ENCODE peak calls at places on chromosome 18, in eight cellular contexts. One of them, this sample, is unnamed.
A peak's percentile ranks its signal among the peaks of the same experiment; 100 is the strongest.

GRCh38 chr18:11995445-11996189 is 14.3 kb downstream of the IMPA2 start:
- DNase-seq in stimulated activated CD8-positive, alpha-beta memory T cell treated with anti-CD3 and anti-CD28 coated beads, Interleukin-12 subunit alpha, Interleukin-12 subunit beta, amount 100 ng/mL, for 4 hours: no peak
- DNase-seq in HCEC 1CT: peak; percentile 74
- DNase-seq in GOT3: no peak
- DNase-seq in activated naive CD4-positive, alpha-beta T cell: peak; percentile 44
- DNase-seq in dermis microvascular lymphatic vessel endothelial cell: peak; percentile 88
- DNase-seq in AG04450: peak; percentile 48
- DNase-seq in WERI-Rb-1: peak; percentile 73
- DNase-seq in this sample: no peak

GRCh38 chr18:13183790-13184189 is 34.8 kb upstream of the LDLRAD4 start:
- DNase-seq in stimulated activated CD8-positive, alpha-beta memory T cell treated with anti-CD3 and anti-CD28 coated beads, Interleukin-12 subunit alpha, Interleukin-12 subunit beta, amount 100 ng/mL, for 4 hours: no peak
- DNase-seq in HCEC 1CT: no peak
- DNase-seq in GOT3: no peak
- DNase-seq in activated naive CD4-positive, alpha-beta T cell: no peak
- DNase-seq in dermis microvascular lymphatic vessel endothelial cell: no peak
- DNase-seq in AG04450: no peak
- DNase-seq in WERI-Rb-1: no peak
- DNase-seq in this sample: no peak

GRCh38 chr18:57748770-57749603 is 54.1 kb downstream of the ATP8B1 start:
- DNase-seq in stimulated activated CD8-positive, alpha-beta memory T cell treated with anti-CD3 and anti-CD28 coated beads, Interleukin-12 subunit alpha, Interleukin-12 subunit beta, amount 100 ng/mL, for 4 hours: no peak
- DNase-seq in HCEC 1CT: peak; percentile 59
- DNase-seq in GOT3: no peak
- DNase-seq in activated naive CD4-positive, alpha-beta T cell: no peak
- DNase-seq in dermis microvascular lymphatic vessel endothelial cell: no peak
- DNase-seq in AG04450: no peak
- DNase-seq in WERI-Rb-1: no peak
- DNase-seq in this sample: no peak

GRCh38 chr18:58671941-58672565 is 788 bp downstream of the MALT1 start:
- DNase-seq in stimulated activated CD8-positive, alpha-beta memory T cell treated with anti-CD3 and anti-CD28 coated beads, Interleukin-12 subunit alpha, Interleukin-12 subunit beta, amount 100 ng/mL, for 4 hours: no peak
- DNase-seq in HCEC 1CT: peak; percentile 42
- DNase-seq in GOT3: no peak
- DNase-seq in activated naive CD4-positive, alpha-beta T cell: no peak
- DNase-seq in dermis microvascular lymphatic vessel endothelial cell: no peak
- DNase-seq in AG04450: no peak
- DNase-seq in WERI-Rb-1: no peak
- DNase-seq in this sample: no peak

GRCh38 chr18:58010265-58010664 is 33.8 kb upstream of the NEDD4L start:
- DNase-seq in stimulated activated CD8-positive, alpha-beta memory T cell treated with anti-CD3 and anti-CD28 coated beads, Interleukin-12 subunit alpha, Interleukin-12 subunit beta, amount 100 ng/mL, for 4 hours: no peak
- DNase-seq in HCEC 1CT: no peak
- DNase-seq in GOT3: no peak
- DNase-seq in activated naive CD4-positive, alpha-beta T cell: no peak
- DNase-seq in dermis microvascular lymphatic vessel endothelial cell: no peak
- DNase-seq in AG04450: no peak
- DNase-seq in WERI-Rb-1: no peak
- DNase-seq in this sample: no peak

GRCh38 chr18:30533716-30534115 is 508.8 kb downstream of the DSC3 start:
- DNase-seq in stimulated activated CD8-positive, alpha-beta memory T cell treated with anti-CD3 and anti-CD28 coated beads, Interleukin-12 subunit alpha, Interleukin-12 subunit beta, amount 100 ng/mL, for 4 hours: no peak
- DNase-seq in HCEC 1CT: no peak
- DNase-seq in GOT3: no peak
- DNase-seq in activated naive CD4-positive, alpha-beta T cell: no peak
- DNase-seq in dermis microvascular lymphatic vessel endothelial cell: no peak
- DNase-seq in AG04450: no peak
- DNase-seq in WERI-Rb-1: no peak
- DNase-seq in this sample: no peak

GRCh38 chr18:59884331-59884730 is 15.5 kb upstream of the PMAIP1 start:
- DNase-seq in stimulated activated CD8-positive, alpha-beta memory T cell treated with anti-CD3 and anti-CD28 coated beads, Interleukin-12 subunit alpha, Interleukin-12 subunit beta, amount 100 ng/mL, for 4 hours: no peak
- DNase-seq in HCEC 1CT: no peak
- DNase-seq in GOT3: no peak
- DNase-seq in activated naive CD4-positive, alpha-beta T cell: no peak
- DNase-seq in dermis microvascular lymphatic vessel endothelial cell: no peak
- DNase-seq in AG04450: no peak
- DNase-seq in WERI-Rb-1: no peak
- DNase-seq in this sample: no peak

GRCh38 chr18:75211002-75211621 is 515 bp downstream of the TSHZ1 start:
- DNase-seq in stimulated activated CD8-positive, alpha-beta memory T cell treated with anti-CD3 and anti-CD28 coated beads, Interleukin-12 subunit alpha, Interleukin-12 subunit beta, amount 100 ng/mL, for 4 hours: no peak
- DNase-seq in HCEC 1CT: peak; percentile 26
- DNase-seq in GOT3: no peak
- DNase-seq in activated naive CD4-positive, alpha-beta T cell: no peak
- DNase-seq in dermis microvascular lymphatic vessel endothelial cell: no peak
- DNase-seq in AG04450: no peak
- DNase-seq in WERI-Rb-1: no peak
- DNase-seq in this sample: no peak

GRCh38 chr18:57527479-57528237 is 58.8 kb downstream of the FECH start:
- DNase-seq in stimulated activated CD8-positive, alpha-beta memory T cell treated with anti-CD3 and anti-CD28 coated beads, Interleukin-12 subunit alpha, Interleukin-12 subunit beta, amount 100 ng/mL, for 4 hours: no peak
- DNase-seq in HCEC 1CT: no peak
- DNase-seq in GOT3: no peak
- DNase-seq in activated naive CD4-positive, alpha-beta T cell: peak; percentile 0
- DNase-seq in dermis microvascular lymphatic vessel endothelial cell: no peak
- DNase-seq in AG04450: no peak
- DNase-seq in WERI-Rb-1: peak; percentile 43
- DNase-seq in this sample: peak; percentile 5

GRCh38 chr18:46338213-46338612 is 234.0 kb downstream of the HAUS1 start:
- DNase-seq in stimulated activated CD8-positive, alpha-beta memory T cell treated with anti-CD3 and anti-CD28 coated beads, Interleukin-12 subunit alpha, Interleukin-12 subunit beta, amount 100 ng/mL, for 4 hours: no peak
- DNase-seq in HCEC 1CT: no peak
- DNase-seq in GOT3: no peak
- DNase-seq in activated naive CD4-positive, alpha-beta T cell: no peak
- DNase-seq in dermis microvascular lymphatic vessel endothelial cell: no peak
- DNase-seq in AG04450: no peak
- DNase-seq in WERI-Rb-1: peak; percentile 95
- DNase-seq in this sample: no peak

GRCh38 chr18:70359071-70359470 is 70.2 kb downstream of the SOCS6 start:
- DNase-seq in stimulated activated CD8-positive, alpha-beta memory T cell treated with anti-CD3 and anti-CD28 coated beads, Interleukin-12 subunit alpha, Interleukin-12 subunit beta, amount 100 ng/mL, for 4 hours: no peak
- DNase-seq in HCEC 1CT: no peak
- DNase-seq in GOT3: no peak
- DNase-seq in activated naive CD4-positive, alpha-beta T cell: no peak
- DNase-seq in dermis microvascular lymphatic vessel endothelial cell: no peak
- DNase-seq in AG04450: no peak
- DNase-seq in WERI-Rb-1: no peak
- DNase-seq in this sample: no peak

GRCh38 chr18:60066576-60066975 is 166.8 kb downstream of the PMAIP1 start:
- DNase-seq in stimulated activated CD8-positive, alpha-beta memory T cell treated with anti-CD3 and anti-CD28 coated beads, Interleukin-12 subunit alpha, Interleukin-12 subunit beta, amount 100 ng/mL, for 4 hours: no peak
- DNase-seq in HCEC 1CT: no peak
- DNase-seq in GOT3: no peak
- DNase-seq in activated naive CD4-positive, alpha-beta T cell: no peak
- DNase-seq in dermis microvascular lymphatic vessel endothelial cell: no peak
- DNase-seq in AG04450: no peak
- DNase-seq in WERI-Rb-1: no peak
- DNase-seq in this sample: no peak

GRCh38 chr18:49018961-49019445 is 68.2 kb upstream of the SMAD7 start:
- DNase-seq in stimulated activated CD8-positive, alpha-beta memory T cell treated with anti-CD3 and anti-CD28 coated beads, Interleukin-12 subunit alpha, Interleukin-12 subunit beta, amount 100 ng/mL, for 4 hours: no peak
- DNase-seq in HCEC 1CT: no peak
- DNase-seq in GOT3: no peak
- DNase-seq in activated naive CD4-positive, alpha-beta T cell: no peak
- DNase-seq in dermis microvascular lymphatic vessel endothelial cell: no peak
- DNase-seq in AG04450: no peak
- DNase-seq in WERI-Rb-1: no peak
- DNase-seq in this sample: no peak

GRCh38 chr18:63588869-63589268 is 1.7 kb downstream of the SERPINB13 start:
- DNase-seq in stimulated activated CD8-positive, alpha-beta memory T cell treated with anti-CD3 and anti-CD28 coated beads, Interleukin-12 subunit alpha, Interleukin-12 subunit beta, amount 100 ng/mL, for 4 hours: no peak
- DNase-seq in HCEC 1CT: peak; percentile 51
- DNase-seq in GOT3: no peak
- DNase-seq in activated naive CD4-positive, alpha-beta T cell: no peak
- DNase-seq in dermis microvascular lymphatic vessel endothelial cell: no peak
- DNase-seq in AG04450: no peak
- DNase-seq in WERI-Rb-1: no peak
- DNase-seq in this sample: no peak

GRCh38 chr18:64271264-64271663 is 122.4 kb upstream of the LINC00305 start:
- DNase-seq in stimulated activated CD8-positive, alpha-beta memory T cell treated with anti-CD3 and anti-CD28 coated beads, Interleukin-12 subunit alpha, Interleukin-12 subunit beta, amount 100 ng/mL, for 4 hours: no peak
- DNase-seq in HCEC 1CT: no peak
- DNase-seq in GOT3: no peak
- DNase-seq in activated naive CD4-positive, alpha-beta T cell: no peak
- DNase-seq in dermis microvascular lymphatic vessel endothelial cell: no peak
- DNase-seq in AG04450: no peak
- DNase-seq in WERI-Rb-1: no peak
- DNase-seq in this sample: no peak

GRCh38 chr18:32389868-32390267 is 80.8 kb downstream of the GAREM1 start:
- DNase-seq in stimulated activated CD8-positive, alpha-beta memory T cell treated with anti-CD3 and anti-CD28 coated beads, Interleukin-12 subunit alpha, Interleukin-12 subunit beta, amount 100 ng/mL, for 4 hours: no peak
- DNase-seq in HCEC 1CT: no peak
- DNase-seq in GOT3: no peak
- DNase-seq in activated naive CD4-positive, alpha-beta T cell: no peak
- DNase-seq in dermis microvascular lymphatic vessel endothelial cell: no peak
- DNase-seq in AG04450: no peak
- DNase-seq in WERI-Rb-1: no peak
- DNase-seq in this sample: no peak

GRCh38 chr18:42196651-42197050 is 241.6 kb downstream of the PIK3C3 start:
- DNase-seq in stimulated activated CD8-positive, alpha-beta memory T cell treated with anti-CD3 and anti-CD28 coated beads, Interleukin-12 subunit alpha, Interleukin-12 subunit beta, amount 100 ng/mL, for 4 hours: no peak
- DNase-seq in HCEC 1CT: no peak
- DNase-seq in GOT3: no peak
- DNase-seq in activated naive CD4-positive, alpha-beta T cell: no peak
- DNase-seq in dermis microvascular lymphatic vessel endothelial cell: no peak
- DNase-seq in AG04450: no peak
- DNase-seq in WERI-Rb-1: no peak
- DNase-seq in this sample: no peak

GRCh38 chr18:46723856-46724415 is 32.9 kb downstream of the ST8SIA5 start:
- DNase-seq in stimulated activated CD8-positive, alpha-beta memory T cell treated with anti-CD3 and anti-CD28 coated beads, Interleukin-12 subunit alpha, Interleukin-12 subunit beta, amount 100 ng/mL, for 4 hours: no peak
- DNase-seq in HCEC 1CT: no peak
- DNase-seq in GOT3: no peak
- DNase-seq in activated naive CD4-positive, alpha-beta T cell: no peak
- DNase-seq in dermis microvascular lymphatic vessel endothelial cell: no peak
- DNase-seq in AG04450: no peak
- DNase-seq in WERI-Rb-1: no peak
- DNase-seq in this sample: no peak

GRCh38 chr18:73151086-73151485 is 283.3 kb upstream of the NETO1 start:
- DNase-seq in stimulated activated CD8-positive, alpha-beta memory T cell treated with anti-CD3 and anti-CD28 coated beads, Interleukin-12 subunit alpha, Interleukin-12 subunit beta, amount 100 ng/mL, for 4 hours: no peak
- DNase-seq in HCEC 1CT: no peak
- DNase-seq in GOT3: no peak
- DNase-seq in activated naive CD4-positive, alpha-beta T cell: no peak
- DNase-seq in dermis microvascular lymphatic vessel endothelial cell: no peak
- DNase-seq in AG04450: peak; percentile 33
- DNase-seq in WERI-Rb-1: no peak
- DNase-seq in this sample: no peak

GRCh38 chr18:63961430-63961980 is 8.4 kb upstream of the SERPINB8 start:
- DNase-seq in stimulated activated CD8-positive, alpha-beta memory T cell treated with anti-CD3 and anti-CD28 coated beads, Interleukin-12 subunit alpha, Interleukin-12 subunit beta, amount 100 ng/mL, for 4 hours: no peak
- DNase-seq in HCEC 1CT: peak; percentile 49
- DNase-seq in GOT3: no peak
- DNase-seq in activated naive CD4-positive, alpha-beta T cell: no peak
- DNase-seq in dermis microvascular lymphatic vessel endothelial cell: no peak
- DNase-seq in AG04450: no peak
- DNase-seq in WERI-Rb-1: no peak
- DNase-seq in this sample: no peak

GRCh38 chr18:44899832-44900231 is 219.1 kb downstream of the SETBP1 start:
- DNase-seq in stimulated activated CD8-positive, alpha-beta memory T cell treated with anti-CD3 and anti-CD28 coated beads, Interleukin-12 subunit alpha, Interleukin-12 subunit beta, amount 100 ng/mL, for 4 hours: no peak
- DNase-seq in HCEC 1CT: no peak
- DNase-seq in GOT3: no peak
- DNase-seq in activated naive CD4-positive, alpha-beta T cell: no peak
- DNase-seq in dermis microvascular lymphatic vessel endothelial cell: no peak
- DNase-seq in AG04450: no peak
- DNase-seq in WERI-Rb-1: no peak
- DNase-seq in this sample: no peak

GRCh38 chr18:55338955-55339662 is 248.9 kb downstream of the TCF4 start:
- DNase-seq in stimulated activated CD8-positive, alpha-beta memory T cell treated with anti-CD3 and anti-CD28 coated beads, Interleukin-12 subunit alpha, Interleukin-12 subunit beta, amount 100 ng/mL, for 4 hours: no peak
- DNase-seq in HCEC 1CT: peak; percentile 24
- DNase-seq in GOT3: no peak
- DNase-seq in activated naive CD4-positive, alpha-beta T cell: no peak
- DNase-seq in dermis microvascular lymphatic vessel endothelial cell: peak; percentile 97
- DNase-seq in AG04450: no peak
- DNase-seq in WERI-Rb-1: no peak
- DNase-seq in this sample: no peak

GRCh38 chr18:48996901-48997463 is 46.2 kb upstream of the SMAD7 start:
- DNase-seq in stimulated activated CD8-positive, alpha-beta memory T cell treated with anti-CD3 and anti-CD28 coated beads, Interleukin-12 subunit alpha, Interleukin-12 subunit beta, amount 100 ng/mL, for 4 hours: no peak
- DNase-seq in HCEC 1CT: no peak
- DNase-seq in GOT3: no peak
- DNase-seq in activated naive CD4-positive, alpha-beta T cell: no peak
- DNase-seq in dermis microvascular lymphatic vessel endothelial cell: no peak
- DNase-seq in AG04450: no peak
- DNase-seq in WERI-Rb-1: no peak
- DNase-seq in this sample: peak; percentile 72

GRCh38 chr18:24231773-24232735 is 93.2 kb downstream of the CABYR start:
- DNase-seq in stimulated activated CD8-positive, alpha-beta memory T cell treated with anti-CD3 and anti-CD28 coated beads, Interleukin-12 subunit alpha, Interleukin-12 subunit beta, amount 100 ng/mL, for 4 hours: no peak
- DNase-seq in HCEC 1CT: peak; percentile 60
- DNase-seq in GOT3: no peak
- DNase-seq in activated naive CD4-positive, alpha-beta T cell: no peak
- DNase-seq in dermis microvascular lymphatic vessel endothelial cell: no peak
- DNase-seq in AG04450: no peak
- DNase-seq in WERI-Rb-1: no peak
- DNase-seq in this sample: no peak

GRCh38 chr18:9488535-9488934 is 13.2 kb downstream of the RALBP1 start:
- DNase-seq in stimulated activated CD8-positive, alpha-beta memory T cell treated with anti-CD3 and anti-CD28 coated beads, Interleukin-12 subunit alpha, Interleukin-12 subunit beta, amount 100 ng/mL, for 4 hours: no peak
- DNase-seq in HCEC 1CT: no peak
- DNase-seq in GOT3: no peak
- DNase-seq in activated naive CD4-positive, alpha-beta T cell: no peak
- DNase-seq in dermis microvascular lymphatic vessel endothelial cell: no peak
- DNase-seq in AG04450: no peak
- DNase-seq in WERI-Rb-1: no peak
- DNase-seq in this sample: no peak

GRCh38 chr18:36262971-36263370 is 34.5 kb upstream of the FHOD3 start:
- DNase-seq in stimulated activated CD8-positive, alpha-beta memory T cell treated with anti-CD3 and anti-CD28 coated beads, Interleukin-12 subunit alpha, Interleukin-12 subunit beta, amount 100 ng/mL, for 4 hours: no peak
- DNase-seq in HCEC 1CT: no peak
- DNase-seq in GOT3: no peak
- DNase-seq in activated naive CD4-positive, alpha-beta T cell: no peak
- DNase-seq in dermis microvascular lymphatic vessel endothelial cell: no peak
- DNase-seq in AG04450: no peak
- DNase-seq in WERI-Rb-1: no peak
- DNase-seq in this sample: no peak

GRCh38 chr18:9184998-9185613 is 48.5 kb downstream of the ANKRD12 start:
- DNase-seq in stimulated activated CD8-positive, alpha-beta memory T cell treated with anti-CD3 and anti-CD28 coated beads, Interleukin-12 subunit alpha, Interleukin-12 subunit beta, amount 100 ng/mL, for 4 hours: no peak
- DNase-seq in HCEC 1CT: no peak
- DNase-seq in GOT3: no peak
- DNase-seq in activated naive CD4-positive, alpha-beta T cell: no peak
- DNase-seq in dermis microvascular lymphatic vessel endothelial cell: peak; percentile 90
- DNase-seq in AG04450: no peak
- DNase-seq in WERI-Rb-1: no peak
- DNase-seq in this sample: no peak

GRCh38 chr18:13254971-13255927 is 36.7 kb downstream of the LDLRAD4 start:
- DNase-seq in stimulated activated CD8-positive, alpha-beta memory T cell treated with anti-CD3 and anti-CD28 coated beads, Interleukin-12 subunit alpha, Interleukin-12 subunit beta, amount 100 ng/mL, for 4 hours: no peak
- DNase-seq in HCEC 1CT: no peak
- DNase-seq in GOT3: no peak
- DNase-seq in activated naive CD4-positive, alpha-beta T cell: no peak
- DNase-seq in dermis microvascular lymphatic vessel endothelial cell: no peak
- DNase-seq in AG04450: no peak
- DNase-seq in WERI-Rb-1: no peak
- DNase-seq in this sample: no peak

GRCh38 chr18:22559414-22560282 is 141.9 kb upstream of the CTAGE1 start:
- DNase-seq in stimulated activated CD8-positive, alpha-beta memory T cell treated with anti-CD3 and anti-CD28 coated beads, Interleukin-12 subunit alpha, Interleukin-12 subunit beta, amount 100 ng/mL, for 4 hours: peak; percentile 3
- DNase-seq in HCEC 1CT: peak; percentile 52
- DNase-seq in GOT3: no peak
- DNase-seq in activated naive CD4-positive, alpha-beta T cell: no peak
- DNase-seq in dermis microvascular lymphatic vessel endothelial cell: peak; percentile 15
- DNase-seq in AG04450: no peak
- DNase-seq in WERI-Rb-1: peak; percentile 10
- DNase-seq in this sample: no peak

GRCh38 chr18:73841661-73842060 is 306.0 kb downstream of the FBXO15 start:
- DNase-seq in stimulated activated CD8-positive, alpha-beta memory T cell treated with anti-CD3 and anti-CD28 coated beads, Interleukin-12 subunit alpha, Interleukin-12 subunit beta, amount 100 ng/mL, for 4 hours: no peak
- DNase-seq in HCEC 1CT: no peak
- DNase-seq in GOT3: no peak
- DNase-seq in activated naive CD4-positive, alpha-beta T cell: no peak
- DNase-seq in dermis microvascular lymphatic vessel endothelial cell: no peak
- DNase-seq in AG04450: no peak
- DNase-seq in WERI-Rb-1: no peak
- DNase-seq in this sample: no peak

GRCh38 chr18:32425466-32425865 is 45.2 kb downstream of the GAREM1 start:
- DNase-seq in stimulated activated CD8-positive, alpha-beta memory T cell treated with anti-CD3 and anti-CD28 coated beads, Interleukin-12 subunit alpha, Interleukin-12 subunit beta, amount 100 ng/mL, for 4 hours: no peak
- DNase-seq in HCEC 1CT: peak; percentile 78
- DNase-seq in GOT3: no peak
- DNase-seq in activated naive CD4-positive, alpha-beta T cell: no peak
- DNase-seq in dermis microvascular lymphatic vessel endothelial cell: no peak
- DNase-seq in AG04450: no peak
- DNase-seq in WERI-Rb-1: no peak
- DNase-seq in this sample: no peak

GRCh38 chr18:45049548-45050307 is 369.0 kb downstream of the SETBP1 start:
- DNase-seq in stimulated activated CD8-positive, alpha-beta memory T cell treated with anti-CD3 and anti-CD28 coated beads, Interleukin-12 subunit alpha, Interleukin-12 subunit beta, amount 100 ng/mL, for 4 hours: no peak
- DNase-seq in HCEC 1CT: no peak
- DNase-seq in GOT3: no peak
- DNase-seq in activated naive CD4-positive, alpha-beta T cell: no peak
- DNase-seq in dermis microvascular lymphatic vessel endothelial cell: no peak
- DNase-seq in AG04450: no peak
- DNase-seq in WERI-Rb-1: no peak
- DNase-seq in this sample: no peak

GRCh38 chr18:8212893-8213805 is 396.1 kb upstream of the RAB12 start:
- DNase-seq in stimulated activated CD8-positive, alpha-beta memory T cell treated with anti-CD3 and anti-CD28 coated beads, Interleukin-12 subunit alpha, Interleukin-12 subunit beta, amount 100 ng/mL, for 4 hours: no peak
- DNase-seq in HCEC 1CT: peak; percentile 81
- DNase-seq in GOT3: no peak
- DNase-seq in activated naive CD4-positive, alpha-beta T cell: no peak
- DNase-seq in dermis microvascular lymphatic vessel endothelial cell: no peak
- DNase-seq in AG04450: peak; percentile 48
- DNase-seq in WERI-Rb-1: no peak
- DNase-seq in this sample: peak; percentile 13

GRCh38 chr18:7158201-7158600 is 40.6 kb upstream of the LAMA1 start:
- DNase-seq in stimulated activated CD8-positive, alpha-beta memory T cell treated with anti-CD3 and anti-CD28 coated beads, Interleukin-12 subunit alpha, Interleukin-12 subunit beta, amount 100 ng/mL, for 4 hours: no peak
- DNase-seq in HCEC 1CT: peak; percentile 63
- DNase-seq in GOT3: no peak
- DNase-seq in activated naive CD4-positive, alpha-beta T cell: no peak
- DNase-seq in dermis microvascular lymphatic vessel endothelial cell: no peak
- DNase-seq in AG04450: peak; percentile 20
- DNase-seq in WERI-Rb-1: no peak
- DNase-seq in this sample: no peak